ENCODE peak calls at places on chromosomes 7 and 10, in four cellular contexts. One of them, this sample, is unnamed.

GRCh38 chr7:48587475-48587874 is 336.9 kb upstream of the CDC14C start:
- DNase-seq in IMR-90: no peak
- DNase-seq in SK-N-SH: no peak
- DNase-seq in GM12878: no peak
- DNase-seq in this sample: no peak

GRCh38 chr7:42174391-42174848 is 62.6 kb downstream of the GLI3 start:
- DNase-seq in IMR-90: peak
- DNase-seq in SK-N-SH: no peak
- DNase-seq in GM12878: no peak
- DNase-seq in this sample: no peak

GRCh38 chr10:6885284-6885683 is 305.2 kb upstream of the PRKCQ start:
- DNase-seq in IMR-90: no peak
- DNase-seq in SK-N-SH: no peak
- DNase-seq in GM12878: no peak
- DNase-seq in this sample: no peak

GRCh38 chr10:89414879-89415821 is 782 bp downstream of the IFIT5 start:
- DNase-seq in IMR-90: peak
- DNase-seq in SK-N-SH: peak
- DNase-seq in GM12878: no peak
- DNase-seq in this sample: peak

GRCh38 chr7:45885264-45885882 is 2.9 kb upstream of the IGFBP1 start:
- DNase-seq in IMR-90: no peak
- DNase-seq in SK-N-SH: no peak
- DNase-seq in GM12878: no peak
- DNase-seq in this sample: peak

GRCh38 chr7:77504951-77505350 is 32.1 kb upstream of the PTPN12 start:
- DNase-seq in IMR-90: no peak
- DNase-seq in SK-N-SH: no peak
- DNase-seq in GM12878: no peak
- DNase-seq in this sample: no peak

GRCh38 chr7:5420108-5420840 is 3.4 kb downstream of the TNRC18 start:
- DNase-seq in IMR-90: no peak
- DNase-seq in SK-N-SH: peak
- DNase-seq in GM12878: no peak
- DNase-seq in this sample: no peak

GRCh38 chr7:3950249-3950648 is 649.2 kb downstream of the SDK1 start:
- DNase-seq in IMR-90: no peak
- DNase-seq in SK-N-SH: no peak
- DNase-seq in GM12878: no peak
- DNase-seq in this sample: no peak

GRCh38 chr7:155789001-155789725 is 23.1 kb downstream of the SHH start:
- DNase-seq in IMR-90: no peak
- DNase-seq in SK-N-SH: peak
- DNase-seq in GM12878: no peak
- DNase-seq in this sample: no peak

GRCh38 chr10:127081946-127082345 is 114.4 kb downstream of the INSYN2A start:
- DNase-seq in IMR-90: no peak
- DNase-seq in SK-N-SH: no peak
- DNase-seq in GM12878: no peak
- DNase-seq in this sample: no peak

GRCh38 chr7:101166603-101166908 is 1.2 kb upstream of the VGF start:
- DNase-seq in IMR-90: no peak
- DNase-seq in SK-N-SH: peak
- DNase-seq in GM12878: no peak
- DNase-seq in this sample: no peak

GRCh38 chr7:151125459-151125834 is 39.2 kb downstream of the AGAP3 start:
- DNase-seq in IMR-90: no peak
- DNase-seq in SK-N-SH: no peak
- DNase-seq in GM12878: no peak
- DNase-seq in this sample: no peak

GRCh38 chr7:18895456-18895855 is 222.0 kb downstream of the TWIST1 start:
- DNase-seq in IMR-90: peak
- DNase-seq in SK-N-SH: no peak
- DNase-seq in GM12878: no peak
- DNase-seq in this sample: peak

GRCh38 chr7:143479055-143479766 is 1.5 kb downstream of the TAS2R41 start:
- DNase-seq in IMR-90: peak
- DNase-seq in SK-N-SH: no peak
- DNase-seq in GM12878: no peak
- DNase-seq in this sample: no peak

GRCh38 chr10:24820616-24821015 is 96.9 kb upstream of the ARHGAP21 start:
- DNase-seq in IMR-90: no peak
- DNase-seq in SK-N-SH: no peak
- DNase-seq in GM12878: no peak
- DNase-seq in this sample: no peak

GRCh38 chr7:117809958-117810357 is 63.3 kb downstream of the CTTNBP2 start:
- DNase-seq in IMR-90: peak
- DNase-seq in SK-N-SH: no peak
- DNase-seq in GM12878: no peak
- DNase-seq in this sample: no peak

GRCh38 chr7:42237162-42237821 is at the start of gene GLI3:
- DNase-seq in IMR-90: peak
- DNase-seq in SK-N-SH: peak
- DNase-seq in GM12878: no peak
- DNase-seq in this sample: peak

GRCh38 chr10:129345763-129346162 is 121.3 kb upstream of the MGMT start:
- DNase-seq in IMR-90: no peak
- DNase-seq in SK-N-SH: no peak
- DNase-seq in GM12878: no peak
- DNase-seq in this sample: no peak

GRCh38 chr7:135770139-135770710 is 21.6 kb upstream of the FAM180A start:
- DNase-seq in IMR-90: peak
- DNase-seq in SK-N-SH: no peak
- DNase-seq in GM12878: no peak
- DNase-seq in this sample: no peak

GRCh38 chr7:157389951-157390730 is 53.3 kb downstream of the DNAJB6 start:
- DNase-seq in IMR-90: no peak
- DNase-seq in SK-N-SH: no peak
- DNase-seq in GM12878: no peak
- DNase-seq in this sample: no peak

GRCh38 chr10:16847644-16848043 is 30.4 kb upstream of the RSU1 start:
- DNase-seq in IMR-90: peak
- DNase-seq in SK-N-SH: no peak
- DNase-seq in GM12878: no peak
- DNase-seq in this sample: no peak

GRCh38 chr7:44587843-44588711 is 6.0 kb upstream of the TMED4 start:
- DNase-seq in IMR-90: peak
- DNase-seq in SK-N-SH: peak
- DNase-seq in GM12878: peak
- DNase-seq in this sample: no peak

GRCh38 chr10:95503012-95503411 is 58.2 kb downstream of the SORBS1 start:
- DNase-seq in IMR-90: no peak
- DNase-seq in SK-N-SH: no peak
- DNase-seq in GM12878: no peak
- DNase-seq in this sample: no peak

GRCh38 chr7:158117341-158118222 is 470.0 kb downstream of the PTPRN2 start:
- DNase-seq in IMR-90: no peak
- DNase-seq in SK-N-SH: no peak
- DNase-seq in GM12878: no peak
- DNase-seq in this sample: no peak

GRCh38 chr7:81583882-81584533 is 185.8 kb downstream of the HGF start:
- DNase-seq in IMR-90: no peak
- DNase-seq in SK-N-SH: no peak
- DNase-seq in GM12878: no peak
- DNase-seq in this sample: no peak

GRCh38 chr10:125756853-125757487 is 18.7 kb downstream of the MMP21 start:
- DNase-seq in IMR-90: no peak
- DNase-seq in SK-N-SH: no peak
- DNase-seq in GM12878: no peak
- DNase-seq in this sample: no peak

GRCh38 chr10:62115321-62115720 is 153.3 kb downstream of the RTKN2 start:
- DNase-seq in IMR-90: no peak
- DNase-seq in SK-N-SH: no peak
- DNase-seq in GM12878: no peak
- DNase-seq in this sample: no peak

GRCh38 chr10:44382981-44383748 is 1.7 kb downstream of the CXCL12 start:
- DNase-seq in IMR-90: no peak
- DNase-seq in SK-N-SH: no peak
- DNase-seq in GM12878: no peak
- DNase-seq in this sample: no peak

GRCh38 chr10:78551184-78552005 is 517.4 kb upstream of the ZMIZ1 start:
- DNase-seq in IMR-90: no peak
- DNase-seq in SK-N-SH: no peak
- DNase-seq in GM12878: no peak
- DNase-seq in this sample: no peak
- TF ChIP-seq RCOR1 in IMR-90: no peak
- TF ChIP-seq RCOR1 in SK-N-SH: no peak
- TF ChIP-seq RCOR1 in GM12878: no peak
- TF ChIP-seq RCOR1 in this sample: no peak

GRCh38 chr7:111026301-111026700 is 64.6 kb upstream of the LRRN3 start:
- DNase-seq in IMR-90: no peak
- DNase-seq in SK-N-SH: no peak
- DNase-seq in GM12878: no peak
- DNase-seq in this sample: no peak
- TF ChIP-seq RCOR1 in IMR-90: no peak
- TF ChIP-seq RCOR1 in SK-N-SH: no peak
- TF ChIP-seq RCOR1 in GM12878: no peak
- TF ChIP-seq RCOR1 in this sample: no peak

GRCh38 chr10:27285093-27285492 is 44.5 kb upstream of the ACBD5 start:
- DNase-seq in IMR-90: peak
- DNase-seq in SK-N-SH: no peak
- DNase-seq in GM12878: no peak
- DNase-seq in this sample: peak
- TF ChIP-seq RCOR1 in IMR-90: no peak
- TF ChIP-seq RCOR1 in SK-N-SH: no peak
- TF ChIP-seq RCOR1 in GM12878: no peak
- TF ChIP-seq RCOR1 in this sample: no peak

DNA sequence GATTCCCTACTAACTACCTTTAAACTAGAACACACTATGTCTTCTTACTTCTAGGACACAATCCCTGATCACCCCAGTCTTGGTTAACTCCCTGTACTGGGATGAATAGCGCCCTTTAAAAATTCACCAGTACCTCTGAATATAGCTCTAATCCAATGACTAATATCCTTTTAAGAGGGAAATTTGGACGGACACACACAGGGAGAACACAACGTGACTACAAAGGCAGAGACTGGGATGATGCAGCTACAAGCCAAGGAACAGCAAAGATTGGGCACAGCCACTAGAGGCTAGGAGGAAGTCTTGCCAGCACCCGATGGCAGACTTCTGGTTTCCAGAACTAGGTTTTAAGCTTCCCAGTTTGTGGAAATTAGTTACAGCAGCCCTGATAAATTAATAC is 81.4 kb downstream of the MALSU1 start:
- DNase-seq in IMR-90: no peak
- DNase-seq in SK-N-SH: no peak
- DNase-seq in GM12878: no peak
- DNase-seq in this sample: no peak
- TF ChIP-seq RCOR1 in IMR-90: no peak
- TF ChIP-seq RCOR1 in SK-N-SH: no peak
- TF ChIP-seq RCOR1 in GM12878: no peak
- TF ChIP-seq RCOR1 in this sample: no peak

DNA sequence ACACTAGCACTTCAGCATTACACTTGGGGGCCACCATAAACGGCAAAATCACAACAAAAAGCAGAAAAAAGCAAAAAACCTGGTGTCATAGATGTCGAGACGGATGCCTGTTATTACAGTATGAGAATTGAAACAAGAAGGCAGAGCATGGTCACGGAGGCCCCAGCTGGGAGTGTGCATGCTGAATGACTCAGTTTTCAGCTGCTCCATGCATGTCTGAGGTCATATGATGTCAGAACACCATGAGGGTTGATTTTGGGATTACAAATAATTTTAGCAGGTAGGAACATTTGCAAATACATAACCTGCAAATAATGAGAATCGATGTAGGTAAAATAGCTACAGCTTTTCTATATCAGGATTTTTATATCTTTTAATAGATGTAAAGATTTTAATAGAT is 19.1 kb downstream of the ZMYND11 start:
- DNase-seq in IMR-90: peak
- DNase-seq in SK-N-SH: no peak
- DNase-seq in GM12878: no peak
- DNase-seq in this sample: no peak
- TF ChIP-seq RCOR1 in IMR-90: no peak
- TF ChIP-seq RCOR1 in SK-N-SH: no peak
- TF ChIP-seq RCOR1 in GM12878: no peak
- TF ChIP-seq RCOR1 in this sample: no peak

DNA sequence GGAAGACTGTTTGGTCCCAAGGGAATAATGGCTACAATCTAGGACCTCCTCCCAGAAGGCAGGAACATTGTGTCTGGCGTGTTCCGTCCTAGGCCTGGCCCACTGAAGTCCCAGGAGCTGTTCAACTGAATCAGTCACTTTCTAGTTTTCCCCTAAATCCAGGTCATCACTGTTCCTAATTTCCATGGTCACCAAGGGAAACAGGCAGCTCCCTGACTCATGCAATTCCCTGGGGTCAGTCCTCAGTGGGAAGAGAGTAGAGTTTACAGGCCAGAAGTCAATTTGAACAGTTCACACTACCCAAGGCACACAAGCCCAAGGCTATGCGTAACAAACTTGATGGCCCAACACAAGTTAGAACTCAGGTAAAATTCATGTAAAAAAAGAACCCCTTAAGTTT is 44.0 kb downstream of the CREB3L2 start:
- DNase-seq in IMR-90: no peak
- DNase-seq in SK-N-SH: no peak
- DNase-seq in GM12878: no peak
- DNase-seq in this sample: no peak
- TF ChIP-seq RCOR1 in IMR-90: no peak
- TF ChIP-seq RCOR1 in SK-N-SH: no peak
- TF ChIP-seq RCOR1 in GM12878: no peak
- TF ChIP-seq RCOR1 in this sample: no peak

GRCh38 chr10:98646998-98647917 is 200.5 kb upstream of the HPS1 start:
- DNase-seq in IMR-90: no peak
- DNase-seq in SK-N-SH: no peak
- DNase-seq in GM12878: no peak
- DNase-seq in this sample: no peak
- TF ChIP-seq RCOR1 in IMR-90: no peak
- TF ChIP-seq RCOR1 in SK-N-SH: no peak
- TF ChIP-seq RCOR1 in GM12878: no peak
- TF ChIP-seq RCOR1 in this sample: no peak

DNA sequence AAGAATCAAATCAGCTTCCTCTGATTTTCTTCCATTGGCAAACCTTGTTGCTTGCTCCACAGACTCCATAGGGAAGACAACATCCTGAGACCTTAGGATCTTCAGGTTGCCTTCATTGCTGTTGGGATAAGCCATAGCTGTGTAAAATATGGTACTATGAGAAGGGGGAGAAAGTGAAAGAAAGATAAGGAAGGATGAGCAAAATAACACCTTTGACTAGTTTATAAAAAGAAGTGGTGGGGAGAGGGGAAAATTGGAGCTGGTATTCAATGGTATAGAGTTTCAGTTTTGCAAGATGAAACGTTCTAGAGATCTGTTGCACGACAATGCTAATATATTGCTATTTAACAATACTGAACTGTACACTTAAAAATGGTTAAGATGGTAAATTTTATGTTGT is 180.4 kb upstream of the PHYHIPL start:
- DNase-seq in IMR-90: no peak
- DNase-seq in SK-N-SH: no peak
- DNase-seq in GM12878: no peak
- DNase-seq in this sample: no peak
- TF ChIP-seq RCOR1 in IMR-90: no peak
- TF ChIP-seq RCOR1 in SK-N-SH: no peak
- TF ChIP-seq RCOR1 in GM12878: no peak
- TF ChIP-seq RCOR1 in this sample: no peak